ENCODE peak calls at places on chromosomes 3 and 15, in eight cellular contexts. One of them, this sample, is unnamed. For H3K9me3, the result is how much of the 10 kb centered on the place peaks cover.

GRCh38 chr15:78389356-78389755 is 48.7 kb upstream of the IREB2 start:
- DNase-seq in tibial artery: peak
- DNase-seq in lung: no peak
- DNase-seq in GM12878: no peak
- DNase-seq in pancreas: no peak
- DNase-seq in GM23248: peak
- DNase-seq in right atrium auricular region: no peak
- DNase-seq in spleen: no peak
- DNase-seq in this sample: no peak

GRCh38 chr15:57158589-57158988 is 217.7 kb upstream of the CGNL1 start:
- DNase-seq in tibial artery: no peak
- DNase-seq in lung: no peak
- DNase-seq in GM12878: no peak
- DNase-seq in pancreas: no peak
- DNase-seq in GM23248: peak
- DNase-seq in right atrium auricular region: no peak
- DNase-seq in spleen: no peak
- DNase-seq in this sample: peak

GRCh38 chr3:193686665-193687506 is 93.9 kb downstream of the OPA1 start:
- DNase-seq in tibial artery: no peak
- DNase-seq in lung: no peak
- DNase-seq in GM12878: no peak
- DNase-seq in pancreas: no peak
- DNase-seq in GM23248: no peak
- DNase-seq in right atrium auricular region: no peak
- DNase-seq in spleen: no peak
- DNase-seq in this sample: no peak

GRCh38 chr15:82849556-82850241 is 40.3 kb downstream of the WHAMM start:
- DNase-seq in tibial artery: no peak
- DNase-seq in lung: peak
- DNase-seq in GM12878: no peak
- DNase-seq in pancreas: peak
- DNase-seq in GM23248: peak
- DNase-seq in right atrium auricular region: peak
- DNase-seq in spleen: peak
- DNase-seq in this sample: peak

GRCh38 chr3:9732080-9732752 is 681 bp downstream of the BRPF1 start:
- DNase-seq in tibial artery: no peak
- DNase-seq in lung: peak
- DNase-seq in GM12878: no peak
- DNase-seq in pancreas: peak
- DNase-seq in GM23248: peak
- DNase-seq in right atrium auricular region: no peak
- DNase-seq in spleen: peak
- DNase-seq in this sample: peak

GRCh38 chr3:150543128-150543527 is 3.2 kb downstream of the SERP1 start:
- DNase-seq in tibial artery: no peak
- DNase-seq in lung: no peak
- DNase-seq in GM12878: no peak
- DNase-seq in pancreas: no peak
- DNase-seq in GM23248: no peak
- DNase-seq in right atrium auricular region: no peak
- DNase-seq in spleen: no peak
- DNase-seq in this sample: no peak

GRCh38 chr15:39701988-39702387 is 80.7 kb downstream of the FSIP1 start:
- DNase-seq in tibial artery: no peak
- DNase-seq in lung: no peak
- DNase-seq in GM12878: no peak
- DNase-seq in pancreas: no peak
- DNase-seq in GM23248: no peak
- DNase-seq in right atrium auricular region: no peak
- DNase-seq in spleen: no peak
- DNase-seq in this sample: no peak

GRCh38 chr3:12340506-12340905 is 51.6 kb downstream of the PPARG start:
- DNase-seq in tibial artery: no peak
- DNase-seq in lung: no peak
- DNase-seq in GM12878: no peak
- DNase-seq in pancreas: no peak
- DNase-seq in GM23248: no peak
- DNase-seq in right atrium auricular region: no peak
- DNase-seq in spleen: no peak
- DNase-seq in this sample: no peak

GRCh38 chr3:9951598-9951961 is 628 bp downstream of the PRRT3 start:
- DNase-seq in tibial artery: no peak
- DNase-seq in lung: no peak
- DNase-seq in GM12878: no peak
- DNase-seq in pancreas: no peak
- DNase-seq in GM23248: peak
- DNase-seq in right atrium auricular region: no peak
- DNase-seq in spleen: no peak
- DNase-seq in this sample: no peak

GRCh38 chr3:71436337-71436736 is 147.2 kb downstream of the FOXP1 start:
- DNase-seq in tibial artery: no peak
- DNase-seq in lung: no peak
- DNase-seq in GM12878: no peak
- DNase-seq in pancreas: no peak
- DNase-seq in GM23248: no peak
- DNase-seq in right atrium auricular region: no peak
- DNase-seq in spleen: no peak
- DNase-seq in this sample: peak

GRCh38 chr3:158771982-158772381 is 29.9 kb upstream of the MFSD1 start:
- DNase-seq in tibial artery: no peak
- DNase-seq in lung: no peak
- DNase-seq in GM12878: no peak
- DNase-seq in pancreas: no peak
- DNase-seq in GM23248: no peak
- DNase-seq in right atrium auricular region: no peak
- DNase-seq in spleen: no peak
- DNase-seq in this sample: no peak

GRCh38 chr15:31934821-31935220 is 95.5 kb upstream of the CHRNA7 start:
- DNase-seq in tibial artery: no peak
- DNase-seq in lung: no peak
- DNase-seq in GM12878: no peak
- DNase-seq in pancreas: no peak
- DNase-seq in GM23248: peak
- DNase-seq in right atrium auricular region: no peak
- DNase-seq in spleen: no peak
- DNase-seq in this sample: no peak

GRCh38 chr15:98776607-98777281 is 128.4 kb downstream of the IGF1R start:
- DNase-seq in tibial artery: no peak
- DNase-seq in lung: peak
- DNase-seq in GM12878: peak
- DNase-seq in pancreas: peak
- DNase-seq in GM23248: peak
- DNase-seq in right atrium auricular region: no peak
- DNase-seq in spleen: peak
- DNase-seq in this sample: no peak

GRCh38 chr3:141302364-141303141 is 65.8 kb upstream of the ZBTB38 start:
- DNase-seq in tibial artery: peak
- DNase-seq in lung: no peak
- DNase-seq in GM12878: no peak
- DNase-seq in pancreas: no peak
- DNase-seq in GM23248: peak
- DNase-seq in right atrium auricular region: peak
- DNase-seq in spleen: no peak
- DNase-seq in this sample: peak

GRCh38 chr3:197446713-197447455 is 108.9 kb downstream of the BDH1 start:
- DNase-seq in tibial artery: no peak
- DNase-seq in lung: no peak
- DNase-seq in GM12878: no peak
- DNase-seq in pancreas: no peak
- DNase-seq in GM23248: no peak
- DNase-seq in right atrium auricular region: no peak
- DNase-seq in spleen: no peak
- DNase-seq in this sample: no peak

GRCh38 chr3:72176537-72177041 is 391.6 kb upstream of the PROK2 start:
- DNase-seq in tibial artery: no peak
- DNase-seq in lung: no peak
- DNase-seq in GM12878: peak
- DNase-seq in pancreas: no peak
- DNase-seq in GM23248: no peak
- DNase-seq in right atrium auricular region: no peak
- DNase-seq in spleen: no peak
- DNase-seq in this sample: no peak

GRCh38 chr3:53159415-53160135 is 1.4 kb upstream of the PRKCD start:
- DNase-seq in tibial artery: no peak
- DNase-seq in lung: no peak
- DNase-seq in GM12878: no peak
- DNase-seq in pancreas: peak
- DNase-seq in GM23248: no peak
- DNase-seq in right atrium auricular region: no peak
- DNase-seq in spleen: no peak
- DNase-seq in this sample: peak

GRCh38 chr3:102057781-102058421 is 208.6 kb downstream of the NFKBIZ start:
- DNase-seq in tibial artery: no peak
- DNase-seq in lung: no peak
- DNase-seq in GM12878: peak
- DNase-seq in pancreas: no peak
- DNase-seq in GM23248: no peak
- DNase-seq in right atrium auricular region: no peak
- DNase-seq in spleen: no peak
- DNase-seq in this sample: no peak

GRCh38 chr3:73502609-73503560 is 121.9 kb downstream of the PDZRN3 start:
- DNase-seq in tibial artery: peak
- DNase-seq in lung: peak
- DNase-seq in GM12878: peak
- DNase-seq in pancreas: peak
- DNase-seq in GM23248: peak
- DNase-seq in right atrium auricular region: peak
- DNase-seq in spleen: peak
- DNase-seq in this sample: no peak

GRCh38 chr3:66322436-66322835 is 101.6 kb downstream of the SLC25A26 start:
- DNase-seq in tibial artery: no peak
- DNase-seq in lung: no peak
- DNase-seq in GM12878: no peak
- DNase-seq in pancreas: no peak
- DNase-seq in GM23248: peak
- DNase-seq in right atrium auricular region: no peak
- DNase-seq in spleen: no peak
- DNase-seq in this sample: no peak

GRCh38 chr15:92143765-92144164 is 249.9 kb upstream of the ST8SIA2 start:
- DNase-seq in tibial artery: no peak
- DNase-seq in lung: no peak
- DNase-seq in GM12878: no peak
- DNase-seq in pancreas: no peak
- DNase-seq in GM23248: no peak
- DNase-seq in right atrium auricular region: no peak
- DNase-seq in spleen: no peak
- DNase-seq in this sample: no peak

GRCh38 chr3:24156466-24156865 is 211.4 kb downstream of the NR1D2 start:
- DNase-seq in tibial artery: no peak
- DNase-seq in lung: no peak
- DNase-seq in GM12878: no peak
- DNase-seq in pancreas: no peak
- DNase-seq in GM23248: peak
- DNase-seq in right atrium auricular region: no peak
- DNase-seq in spleen: no peak
- DNase-seq in this sample: no peak

GRCh38 chr3:186854954-186855353 is 12.4 kb downstream of the ADIPOQ start:
- DNase-seq in tibial artery: no peak
- DNase-seq in lung: no peak
- DNase-seq in GM12878: no peak
- DNase-seq in pancreas: no peak
- DNase-seq in GM23248: no peak
- DNase-seq in right atrium auricular region: no peak
- DNase-seq in spleen: no peak
- DNase-seq in this sample: no peak

GRCh38 chr3:128480717-128481437 is 12.1 kb downstream of the GATA2 start:
- DNase-seq in tibial artery: no peak
- DNase-seq in lung: no peak
- DNase-seq in GM12878: no peak
- DNase-seq in pancreas: no peak
- DNase-seq in GM23248: no peak
- DNase-seq in right atrium auricular region: no peak
- DNase-seq in spleen: peak
- DNase-seq in this sample: no peak

GRCh38 chr3:126955004-126955790 is 27.7 kb upstream of the PLXNA1 start:
- DNase-seq in tibial artery: peak
- DNase-seq in lung: no peak
- DNase-seq in GM12878: peak
- DNase-seq in pancreas: no peak
- DNase-seq in GM23248: no peak
- DNase-seq in right atrium auricular region: no peak
- DNase-seq in spleen: peak
- DNase-seq in this sample: no peak

GRCh38 chr3:181596126-181596525 is 115.6 kb upstream of the SOX2 start:
- DNase-seq in tibial artery: no peak
- DNase-seq in lung: no peak
- DNase-seq in GM12878: no peak
- DNase-seq in pancreas: no peak
- DNase-seq in GM23248: no peak
- DNase-seq in right atrium auricular region: no peak
- DNase-seq in spleen: no peak
- DNase-seq in this sample: no peak
- H3K9me3 ChIP-seq in tibial artery: under half
- H3K9me3 ChIP-seq in lung: under half
- H3K9me3 ChIP-seq in GM12878: under half
- H3K9me3 ChIP-seq in pancreas: under half
- H3K9me3 ChIP-seq in GM23248: under half
- H3K9me3 ChIP-seq in right atrium auricular region: under half
- H3K9me3 ChIP-seq in spleen: under half
- H3K9me3 ChIP-seq in this sample: under half

DNA sequence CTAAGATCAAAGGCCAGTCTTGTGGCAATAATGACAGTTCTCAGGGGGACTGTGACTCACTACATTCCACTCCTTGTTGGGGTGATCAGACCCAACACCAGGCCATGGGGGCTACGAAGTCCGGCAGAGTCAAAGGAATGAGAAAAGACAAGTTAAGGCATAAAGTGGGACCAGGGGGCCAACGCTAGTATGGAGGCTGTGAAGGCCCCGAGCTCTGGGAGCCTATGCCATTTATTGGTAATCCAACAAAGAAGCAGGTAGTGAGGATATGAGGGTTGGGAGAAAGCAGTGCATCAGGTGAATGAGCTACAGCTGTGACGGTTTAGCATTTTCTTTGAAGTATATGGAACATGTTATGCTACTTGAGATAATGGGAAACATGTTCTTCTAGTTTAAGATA is 104.4 kb upstream of the C2CD4B start:
- DNase-seq in tibial artery: no peak
- DNase-seq in lung: no peak
- DNase-seq in GM12878: no peak
- DNase-seq in pancreas: no peak
- DNase-seq in GM23248: peak
- DNase-seq in right atrium auricular region: no peak
- DNase-seq in spleen: no peak
- DNase-seq in this sample: no peak
- H3K9me3 ChIP-seq in tibial artery: under half
- H3K9me3 ChIP-seq in lung: under half
- H3K9me3 ChIP-seq in GM12878: under half
- H3K9me3 ChIP-seq in pancreas: under half
- H3K9me3 ChIP-seq in GM23248: under half
- H3K9me3 ChIP-seq in right atrium auricular region: under half
- H3K9me3 ChIP-seq in spleen: half or more
- H3K9me3 ChIP-seq in this sample: under half

GRCh38 chr3:99365396-99365795 is 273.0 kb upstream of the COL8A1 start:
- DNase-seq in tibial artery: no peak
- DNase-seq in lung: no peak
- DNase-seq in GM12878: no peak
- DNase-seq in pancreas: no peak
- DNase-seq in GM23248: peak
- DNase-seq in right atrium auricular region: no peak
- DNase-seq in spleen: no peak
- DNase-seq in this sample: no peak
- H3K9me3 ChIP-seq in tibial artery: under half
- H3K9me3 ChIP-seq in lung: under half
- H3K9me3 ChIP-seq in GM12878: under half
- H3K9me3 ChIP-seq in pancreas: under half
- H3K9me3 ChIP-seq in GM23248: under half
- H3K9me3 ChIP-seq in right atrium auricular region: under half
- H3K9me3 ChIP-seq in spleen: under half
- H3K9me3 ChIP-seq in this sample: under half

GRCh38 chr3:136277634-136278033 is 27.5 kb downstream of the PCCB start:
- DNase-seq in tibial artery: no peak
- DNase-seq in lung: no peak
- DNase-seq in GM12878: no peak
- DNase-seq in pancreas: peak
- DNase-seq in GM23248: no peak
- DNase-seq in right atrium auricular region: no peak
- DNase-seq in spleen: no peak
- DNase-seq in this sample: no peak
- H3K9me3 ChIP-seq in tibial artery: under half
- H3K9me3 ChIP-seq in lung: under half
- H3K9me3 ChIP-seq in GM12878: under half
- H3K9me3 ChIP-seq in pancreas: under half
- H3K9me3 ChIP-seq in GM23248: under half
- H3K9me3 ChIP-seq in right atrium auricular region: under half
- H3K9me3 ChIP-seq in spleen: under half
- H3K9me3 ChIP-seq in this sample: under half

This sample was measured in MG63.